ENCODE peak calls at places on chromosomes 1 and 21, in five cellular contexts. G, F, H, V and B are unnamed samples.
A peak's percentile ranks its signal among the peaks of the same experiment; 100 is the strongest.

GRCh38 chr1:33396188-33397124 is 34.4 kb downstream of the PHC2 start:
- DNase-seq in F (no peak), V (no peak), G (no peak), H (no peak), B (no peak)

GRCh38 chr1:155261401-155261887 is 716 bp downstream of the SCAMP3 start:
- DNase-seq in F (no peak), G (no peak), H (no peak), V (no peak), B (no peak)

GRCh38 chr1:22673486-22674409 is 20.7 kb downstream of the C1QB start:
- DNase-seq in H (peak; percentile 74), V (no peak), G (peak; percentile 66), F (peak; percentile 76), B (peak; percentile 15)

GRCh38 chr1:7669559-7670208 is 101.4 kb upstream of the VAMP3 start:
- DNase-seq in V (no peak), F (peak; percentile 94), H (peak; percentile 66), G (peak; percentile 46), B (no peak)

GRCh38 chr1:58931761-58932160 is 147.9 kb upstream of the JUN start:
- DNase-seq in F (no peak), H (no peak), V (no peak), G (no peak), B (no peak)

GRCh38 chr1:38004284-38005101 is 821 bp downstream of the FHL3 start:
- DNase-seq in G (no peak), V (no peak), F (no peak), H (peak; percentile 41), B (no peak)

GRCh38 chr1:193727850-193728249 is 541.4 kb upstream of the B3GALT2 start:
- DNase-seq in V (no peak), G (no peak), F (peak; percentile 65), H (no peak), B (no peak)

GRCh38 chr21:45858180-45858579 is 123.4 kb upstream of the COL6A1 start:
- DNase-seq in V (no peak), F (no peak), H (no peak), G (no peak), B (no peak)